ENCODE peak calls at places on chromosomes 16 and 17, in eight cellular contexts. D is uterus; X is CD4-positive, alpha-beta memory T cell; K is PC-3; A is naive thymus-derived CD8-positive, alpha-beta T cell; G is colonic mucosa; F is tibial nerve; T is NCI-H1092. P is an unnamed sample.
A peak's percentile ranks its signal among the peaks of the same experiment; 100 is the strongest.

GRCh38 chr16:88478115-88478514 is 25.0 kb downstream of the ZFPM1 start:
- DNase-seq in F (no peak), K (no peak), A (peak; percentile 63), D (no peak), G (no peak), X (peak; percentile 54), T (no peak), P (no peak)

GRCh38 chr16:85859818-85860125 is 39.2 kb upstream of the IRF8 start:
- DNase-seq in A (no peak), F (no peak), G (no peak), D (no peak), X (no peak), K (no peak), T (no peak), P (no peak)

GRCh38 chr16:25064967-25065366 is 46.6 kb upstream of the LCMT1 start:
- DNase-seq in K (no peak), D (no peak), G (no peak), X (no peak), F (no peak), T (no peak), A (no peak), P (no peak)

GRCh38 chr17:16938496-16939270 is 33.2 kb downstream of the TNFRSF13B start:
- DNase-seq in D (no peak), A (no peak), X (no peak), F (no peak), T (no peak), K (no peak), G (no peak), P (peak; percentile 18)

GRCh38 chr16:87416826-87417471 is 24.8 kb downstream of the MAP1LC3B start:
- DNase-seq in K (peak; percentile 56), G (peak; percentile 43), D (peak; percentile 47), T (no peak), A (peak; percentile 46), F (peak; percentile 75), X (peak; percentile 23), P (no peak)

GRCh38 chr16:74760007-74760767 is 14.4 kb downstream of the FA2H start:
- DNase-seq in F (no peak), K (peak; percentile 56), D (no peak), T (no peak), G (no peak), X (peak; percentile 11), A (no peak), P (no peak)

GRCh38 chr16:52114414-52114813 is 432.5 kb downstream of the TOX3 start:
- DNase-seq in D (no peak), F (no peak), A (no peak), X (no peak), T (no peak), K (no peak), G (no peak), P (no peak)

GRCh38 chr17:62692721-62693431 is 65.4 kb downstream of the MRC2 start:
- DNase-seq in X (no peak), G (no peak), A (no peak), D (no peak), F (no peak), K (peak; percentile 50), T (no peak), P (no peak)

GRCh38 chr16:88883117-88883895 is 16.8 kb upstream of the PABPN1L start:
- DNase-seq in K (peak; percentile 39), A (no peak), G (no peak), D (no peak), X (no peak), T (no peak), F (no peak), P (no peak)

GRCh38 chr16:14280541-14280940 is 209.4 kb downstream of the MRTFB start:
- DNase-seq in F (no peak), D (no peak), K (no peak), X (no peak), T (no peak), A (no peak), G (no peak), P (no peak)

GRCh38 chr17:38980455-38981217 is 13.4 kb upstream of the FBXO47 start:
- DNase-seq in A (no peak), K (no peak), D (no peak), G (no peak), T (no peak), X (no peak), F (no peak), P (no peak)

GRCh38 chr17:61054430-61054829 is 345.2 kb upstream of the TBX2 start:
- DNase-seq in F (no peak), K (no peak), X (no peak), T (no peak), G (no peak), D (no peak), A (no peak), P (no peak)

GRCh38 chr17:74210191-74211140 is 2.9 kb upstream of the TTYH2 start:
- DNase-seq in G (peak; percentile 71), X (peak; percentile 84), D (peak; percentile 61), K (peak; percentile 80), T (no peak), F (peak; percentile 71), A (peak; percentile 83), P (peak; percentile 74)

GRCh38 chr17:43849116-43849515 is 2.1 kb downstream of the CD300LG start:
- DNase-seq in T (no peak), G (no peak), F (no peak), A (no peak), D (no peak), K (no peak), X (no peak), P (no peak)

GRCh38 chr16:87739801-87740200 is 26.0 kb downstream of the KLHDC4 start:
- DNase-seq in X (no peak), F (no peak), T (no peak), D (no peak), K (no peak), A (no peak), G (no peak), P (no peak)

GRCh38 chr17:57062865-57063264 is 22.2 kb upstream of the AKAP1 start:
- DNase-seq in D (no peak), A (no peak), F (no peak), T (no peak), G (no peak), X (no peak), K (no peak), P (no peak)

GRCh38 chr17:76138234-76138895 is 2.7 kb downstream of the FOXJ1 start:
- DNase-seq in K (no peak), A (no peak), X (no peak), D (no peak), T (peak; percentile 16), G (no peak), F (no peak), P (no peak)

GRCh38 chr17:59330314-59330942 is 1.0 kb upstream of the YPEL2 start:
- DNase-seq in X (peak; percentile 19), F (peak; percentile 37), T (no peak), A (no peak), D (peak; percentile 31), G (peak; percentile 91), K (peak; percentile 24), P (peak; percentile 77)

GRCh38 chr16:49365711-49366509 is 7.7 kb upstream of the C16orf78 start:
- DNase-seq in G (no peak), F (no peak), T (no peak), K (no peak), X (no peak), D (no peak), A (no peak), P (no peak)

GRCh38 chr17:7045492-7046126 is 1.7 kb upstream of the SLC16A11 start:
- DNase-seq in G (peak; percentile 72), T (peak; percentile 9), A (peak; percentile 75), K (peak; percentile 82), D (no peak), F (peak; percentile 74), X (peak; percentile 79), P (peak; percentile 56)

GRCh38 chr16:89315791-89316581 is 98.5 kb downstream of the ZNF778 start:
- DNase-seq in A (peak; percentile 82), T (no peak), G (peak; percentile 44), K (peak; percentile 89), X (peak; percentile 85), D (no peak), F (no peak), P (peak; percentile 34)

GRCh38 chr17:2871205-2871604 is 75.0 kb downstream of the RAP1GAP2 start:
- DNase-seq in X (no peak), K (no peak), T (no peak), F (no peak), A (no peak), G (no peak), D (no peak), P (no peak)

GRCh38 chr17:76643553-76644148 is at the start of gene ST6GALNAC1:
- DNase-seq in D (no peak), G (peak; percentile 89), F (no peak), T (no peak), X (peak; percentile 66), A (peak; percentile 27), K (peak; percentile 65), P (peak; percentile 85)

P was measured in stomach.